ENCODE peak calls at places on chromosome 2, in seven cellular contexts. Y is GM12865; J is GM18507; I is MCF 10A; W is stimulated activated CD8-positive, alpha-beta memory T cell treated with anti-CD3 and anti-CD28 coated beads, Interleukin-2, amount 100 ng/mL, for 1 hour; D is CD8-positive, alpha-beta memory T cell; L is GM06990. O is an unnamed sample.

GRCh38 chr2:209209943-209210342 is 213.9 kb upstream of the MAP2 start:
- DNase-seq in Y (no peak), J (no peak), I (no peak), W (no peak), D (no peak), L (no peak), O (no peak)

GRCh38 chr2:171523969-171524401 is 1.7 kb downstream of the CYBRD1 start:
- DNase-seq in Y (no peak), J (no peak), I (peak; percentile 83), W (no peak), D (no peak), L (no peak), O (no peak)

GRCh38 chr2:200380833-200381542 is 74.5 kb downstream of the SPATS2L start:
- DNase-seq in Y (peak; percentile 28), J (no peak), I (peak; percentile 34), W (no peak), D (no peak), L (no peak), O (no peak)

GRCh38 chr2:75609937-75610508 is 36.6 kb upstream of the MRPL19 start:
- DNase-seq in Y (no peak), J (no peak), I (no peak), W (no peak), D (no peak), L (no peak), O (no peak)

GRCh38 chr2:210360412-210360811 is 45.4 kb upstream of the MYL1 start:
- DNase-seq in Y (no peak), J (no peak), I (no peak), W (no peak), D (no peak), L (no peak), O (no peak)

GRCh38 chr2:27765621-27766286 is 5.8 kb upstream of the MRPL33 start:
- DNase-seq in Y (peak; percentile 76), J (no peak), I (no peak), W (peak; percentile 32), D (peak; percentile 36), L (no peak), O (no peak)

GRCh38 chr2:217741381-217741955 is 261.3 kb downstream of the TNS1 start:
- DNase-seq in Y (no peak), J (no peak), I (no peak), W (no peak), D (no peak), L (no peak), O (no peak)

GRCh38 chr2:27130396-27130795 is 4.0 kb downstream of the PREB start:
- DNase-seq in Y (no peak), J (no peak), I (no peak), W (no peak), D (no peak), L (no peak), O (no peak)

GRCh38 chr2:64624108-64624610 is 29.6 kb downstream of the SERTAD2 start:
- DNase-seq in Y (no peak), J (no peak), I (no peak), W (no peak), D (no peak), L (no peak), O (no peak)

GRCh38 chr2:96534701-96535181 is 1.8 kb upstream of the ARID5A start:
- DNase-seq in Y (no peak), J (no peak), I (peak; percentile 84), W (no peak), D (no peak), L (no peak), O (no peak)

GRCh38 chr2:179574061-179574519 is 287.3 kb downstream of the ZNF385B start:
- DNase-seq in Y (no peak), J (no peak), I (no peak), W (no peak), D (no peak), L (no peak), O (no peak)

GRCh38 chr2:110674620-110675555 is 3.0 kb downstream of the BUB1 start:
- DNase-seq in Y (peak; percentile 96), J (peak; percentile 71), I (peak; percentile 72), W (peak; percentile 19), D (peak; percentile 44), L (peak; percentile 61), O (no peak)

GRCh38 chr2:60106836-60107529 is 446.5 kb downstream of the BCL11A start:
- DNase-seq in Y (no peak), J (no peak), I (no peak), W (no peak), D (no peak), L (no peak), O (no peak)

GRCh38 chr2:20179755-20180594 is 45.0 kb downstream of the SDC1 start:
- DNase-seq in Y (no peak), J (no peak), I (peak; percentile 94), W (no peak), D (no peak), L (no peak), O (peak; percentile 84)

GRCh38 chr2:84925724-84926376 is 20.4 kb downstream of the TMSB10 start:
- DNase-seq in Y (peak; percentile 99), J (no peak), I (peak; percentile 97), W (peak; percentile 97), D (peak; percentile 98), L (peak; percentile 97), O (peak; percentile 87)

GRCh38 chr2:58553937-58554336 is 312.8 kb upstream of the FANCL start:
- DNase-seq in Y (peak; percentile 21), J (no peak), I (peak; percentile 19), W (no peak), D (no peak), L (no peak), O (peak; percentile 4)

GRCh38 chr2:221005338-221005737 is 566.8 kb downstream of the EPHA4 start:
- DNase-seq in Y (no peak), J (no peak), I (no peak), W (no peak), D (no peak), L (no peak), O (no peak)

GRCh38 chr2:84919885-84920580 is 14.6 kb downstream of the TMSB10 start:
- DNase-seq in Y (peak; percentile 79), J (no peak), I (peak; percentile 96), W (no peak), D (no peak), L (no peak), O (peak; percentile 58)

GRCh38 chr2:98872526-98872925 is 63.5 kb downstream of the CRACDL start:
- DNase-seq in Y (no peak), J (no peak), I (no peak), W (no peak), D (no peak), L (no peak), O (no peak)

GRCh38 chr2:220002699-220003098 is 375.3 kb downstream of the SLC4A3 start:
- DNase-seq in Y (no peak), J (no peak), I (no peak), W (no peak), D (no peak), L (no peak), O (no peak)

GRCh38 chr2:42141687-42142475 is 27.3 kb upstream of the EML4 start:
- DNase-seq in Y (no peak), J (no peak), I (peak; percentile 63), W (no peak), D (no peak), L (no peak), O (peak; percentile 39)

GRCh38 chr2:201654611-201655384 is 11.5 kb upstream of the TMEM237 start:
- DNase-seq in Y (no peak), J (no peak), I (peak; percentile 64), W (no peak), D (no peak), L (no peak), O (no peak)

GRCh38 chr2:169997140-169997887 is 170.1 kb downstream of the UBR3 start:
- DNase-seq in Y (no peak), J (no peak), I (no peak), W (no peak), D (no peak), L (peak; percentile 9), O (no peak)

GRCh38 chr2:176763871-176764404 is 448.7 kb upstream of the HNRNPA3 start:
- DNase-seq in Y (peak; percentile 60), J (no peak), I (no peak), W (no peak), D (no peak), L (peak; percentile 79), O (no peak)

GRCh38 chr2:211408485-211408884 is 852.1 kb downstream of the CPS1 start:
- DNase-seq in Y (no peak), J (no peak), I (peak; percentile 35), W (no peak), D (no peak), L (no peak), O (peak; percentile 6)

GRCh38 chr2:201633862-201634261 is 9.4 kb downstream of the TMEM237 start:
- DNase-seq in Y (no peak), J (no peak), I (no peak), W (no peak), D (no peak), L (no peak), O (no peak)

O was measured in HuH-7.